ENCODE peak calls at places on chromosomes 7 and 10, in seven cellular contexts. X is ascending aorta, V is IMR-90, F is transverse colon, H is PC-3, P is BJ, M is gastrocnemius medialis. D is an unnamed sample. For H3K36me3 and H3K27me3, the result is how much of the 10 kb centered on the place peaks cover.

GRCh38 chr7:43954524-43955228 is 28.4 kb downstream of the UBE2D4 start:
- DNase-seq in X (no peak), F (peak), H (peak), M (no peak), V (peak), P (peak), D (peak)

GRCh38 chr10:89427629-89428028 is 13.3 kb downstream of the IFIT5 start:
- DNase-seq in P (peak), M (no peak), X (no peak), H (peak), V (peak), F (no peak), D (no peak)

GRCh38 chr7:155356323-155357105 is 58.8 kb downstream of the INSIG1 start:
- DNase-seq in P (no peak), F (no peak), M (no peak), X (no peak), H (peak), V (no peak), D (peak)

GRCh38 chr7:85052056-85052737 is 134.7 kb downstream of the SEMA3D start:
- DNase-seq in H (no peak), F (no peak), M (no peak), X (no peak), P (no peak), V (no peak), D (no peak)

GRCh38 chr7:54345746-54346145 is 196.4 kb upstream of the VSTM2A start:
- DNase-seq in X (no peak), H (no peak), M (no peak), F (no peak), V (no peak), P (no peak), D (no peak)

GRCh38 chr10:48981310-48981907 is 41.8 kb upstream of the LRRC18 start:
- DNase-seq in P (no peak), M (peak), V (peak), X (peak), H (peak), F (peak), D (peak)

GRCh38 chr10:107986571-107986970 is 822.1 kb upstream of the SORCS1 start:
- DNase-seq in P (no peak), X (no peak), M (no peak), F (no peak), V (no peak), H (no peak), D (no peak)

GRCh38 chr10:14652067-14652466 is 122.6 kb downstream of the FAM107B start:
- DNase-seq in F (no peak), H (no peak), M (no peak), V (peak), X (no peak), P (no peak), D (no peak)

GRCh38 chr7:142585425-142585824 is 163.8 kb upstream of the PRSS1 start:
- DNase-seq in M (no peak), F (no peak), X (no peak), P (no peak), H (no peak), V (no peak), D (no peak)

GRCh38 chr7:14504134-14504533 is 398.4 kb downstream of the DGKB start:
- DNase-seq in P (no peak), F (no peak), V (no peak), H (no peak), M (no peak), X (no peak), D (peak)

GRCh38 chr10:49056356-49056755 is 59.0 kb downstream of the VSTM4 start:
- DNase-seq in H (peak), F (no peak), V (peak), X (peak), P (no peak), M (no peak), D (no peak)

GRCh38 chr10:6565588-6565987 is 14.5 kb downstream of the PRKCQ start:
- DNase-seq in M (no peak), P (no peak), F (no peak), V (no peak), H (no peak), X (no peak), D (no peak)

GRCh38 chr7:108613147-108613948 is 43.7 kb downstream of the DNAJB9 start:
- DNase-seq in V (peak), H (peak), X (no peak), M (no peak), F (no peak), P (no peak), D (no peak)

GRCh38 chr10:80539421-80539999 is 1.8 kb downstream of the SH2D4B start:
- DNase-seq in H (no peak), V (no peak), F (peak), X (no peak), P (no peak), M (no peak), D (peak)

GRCh38 chr10:18282094-18282493 is 141.9 kb downstream of the CACNB2 start:
- DNase-seq in F (no peak), P (no peak), V (no peak), H (no peak), M (no peak), X (no peak), D (no peak)

GRCh38 chr7:85041599-85042216 is 145.1 kb downstream of the SEMA3D start:
- DNase-seq in F (peak), P (peak), X (peak), H (peak), M (no peak), V (peak), D (no peak)

GRCh38 chr10:68333905-68334431 is 1.2 kb upstream of the PBLD start:
- DNase-seq in M (no peak), P (no peak), F (no peak), X (no peak), V (no peak), H (no peak), D (no peak)

GRCh38 chr10:117543245-117543998 is 876 bp downstream of the EMX2 start:
- DNase-seq in X (peak), V (no peak), F (no peak), P (no peak), H (no peak), M (no peak), D (peak)

GRCh38 chr7:881441-882234 is 5.3 kb downstream of the GET4 start:
- DNase-seq in M (no peak), F (no peak), H (no peak), X (no peak), V (no peak), P (no peak), D (no peak)

GRCh38 chr7:38367301-38367700 is 93.9 kb upstream of the TARP start:
- DNase-seq in M (no peak), X (no peak), H (no peak), V (no peak), F (no peak), P (no peak), D (no peak)

GRCh38 chr7:45712872-45713668 is 138.9 kb downstream of the ADCY1 start:
- DNase-seq in V (no peak), X (peak), H (no peak), P (no peak), F (no peak), M (no peak), D (no peak)

GRCh38 chr7:146768941-146769340 is 652.3 kb downstream of the CNTNAP2 start:
- DNase-seq in P (no peak), V (no peak), X (no peak), H (no peak), M (no peak), F (no peak), D (no peak)

GRCh38 chr10:104333037-104333727 is 5.1 kb downstream of the ITPRIP start:
- DNase-seq in M (no peak), V (no peak), H (no peak), P (no peak), F (no peak), X (peak), D (peak)

GRCh38 chr10:131795761-131796160 is 105.0 kb upstream of the PPP2R2D start:
- DNase-seq in P (no peak), F (no peak), V (no peak), X (peak), M (no peak), H (no peak), D (no peak)

GRCh38 chr7:131285558-131285957 is 42.1 kb upstream of the MKLN1 start:
- DNase-seq in H (no peak), X (peak), F (no peak), M (peak), P (no peak), V (no peak), D (no peak)

GRCh38 chr10:118742787-118743186 is 12.0 kb downstream of the CACUL1 start:
- DNase-seq in H (no peak), X (no peak), F (no peak), P (no peak), V (peak), M (no peak), D (no peak)

GRCh38 chr10:102281103-102281502 is 35.8 kb downstream of the GBF1 start:
- DNase-seq in V (peak), P (no peak), F (no peak), M (no peak), H (no peak), X (no peak), D (no peak)

GRCh38 chr7:134966691-134967090 is 19.6 kb upstream of the AGBL3 start:
- DNase-seq in F (no peak), X (no peak), H (peak), P (no peak), M (no peak), V (no peak), D (no peak)
- H3K4me3 ChIP-seq in F (no peak), X (no peak), H (no peak), P (no peak), M (no peak), V (no peak), D (no peak)

GRCh38 chr7:156490021-156490800 is 150.4 kb upstream of the RNF32 start:
- DNase-seq in M (no peak), X (no peak), V (no peak), P (no peak), H (no peak), F (no peak), D (no peak)

GRCh38 chr7:156494960-156495359 is 145.6 kb upstream of the RNF32 start:
- DNase-seq in F (no peak), P (no peak), H (no peak), V (no peak), M (no peak), X (no peak), D (no peak)

GRCh38 chr7:156493942-156494341 is 146.6 kb upstream of the RNF32 start:
- DNase-seq in F (no peak), V (peak), P (no peak), H (peak), M (no peak), X (no peak), D (no peak)

GRCh38 chr7:156491435-156491834 is 149.1 kb upstream of the RNF32 start:
- DNase-seq in M (no peak), V (no peak), X (no peak), P (no peak), F (no peak), H (no peak), D (no peak)

DNA sequence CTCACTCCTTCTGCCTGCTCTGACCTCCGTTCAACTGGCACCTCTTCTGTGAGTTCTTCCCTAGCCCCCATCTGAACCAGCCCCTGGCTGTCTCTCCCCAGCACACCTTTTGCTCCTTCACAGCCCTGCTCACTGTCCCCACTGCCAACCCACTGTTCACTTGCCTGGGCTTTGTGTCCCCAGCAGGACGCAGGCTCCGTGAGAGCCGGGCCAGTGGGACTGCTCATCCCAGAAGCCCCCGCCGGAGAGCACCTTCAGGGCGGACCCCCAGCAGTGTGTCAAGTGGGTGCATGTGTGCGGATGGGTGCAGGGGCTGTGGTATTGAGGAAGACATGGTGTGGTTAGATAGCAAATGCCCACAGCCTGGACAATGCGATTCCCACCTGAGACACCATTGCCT is 148.4 kb upstream of the RNF32 start:
- DNase-seq in V (no peak), P (no peak), F (no peak), X (no peak), H (no peak), M (no peak), D (no peak)
- H3K36me3 ChIP-seq in V (under half), P (under half), F (under half), X (under half), H (under half), M (under half), D (under half)

DNA sequence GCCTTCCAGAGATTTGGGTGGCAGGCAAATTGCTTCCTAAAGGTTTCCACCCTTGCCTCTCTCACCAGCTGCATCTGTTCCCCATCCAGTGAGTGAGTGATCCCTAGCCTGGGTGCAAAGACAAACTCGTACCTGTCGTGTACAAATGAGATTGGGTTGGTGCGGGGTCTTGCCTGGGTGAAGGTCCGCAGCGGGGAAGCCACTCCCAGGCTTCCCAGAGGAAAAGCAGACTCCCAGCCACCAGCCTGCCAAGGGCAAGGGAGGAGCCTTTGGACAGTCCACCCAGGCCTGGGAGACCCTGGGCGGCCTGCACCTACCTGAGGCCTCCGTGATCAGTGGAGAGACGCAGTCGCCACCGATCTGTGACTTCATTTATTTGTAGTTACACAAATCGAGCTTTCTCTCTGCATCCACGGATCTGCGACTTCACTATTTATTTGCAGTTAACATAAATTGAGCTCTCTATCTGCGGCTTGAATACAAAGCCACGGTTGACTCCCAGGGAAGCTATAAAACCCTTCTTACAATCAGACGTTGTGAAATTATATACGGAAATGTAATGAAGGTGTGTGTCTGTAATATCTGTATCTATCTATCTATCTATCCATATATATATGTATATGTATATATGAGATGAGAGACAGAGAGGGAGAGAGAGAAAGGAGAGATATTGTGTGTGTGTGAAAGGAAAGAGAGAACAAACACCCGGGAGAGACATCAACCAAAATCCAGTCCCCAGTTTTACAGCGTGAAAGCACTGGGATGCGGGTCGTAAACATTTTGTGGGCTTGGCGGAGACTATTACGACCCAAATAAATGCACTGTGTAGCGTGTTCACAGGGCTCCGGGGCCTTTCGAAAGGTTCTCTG is 3.0 kb upstream of the HOXA7 start:
- DNase-seq in P (no peak), F (peak), H (peak), V (no peak), M (no peak), X (peak), D (peak)
- H3K27me3 ChIP-seq in P (under half), F (under half), H (under half), V (under half), M (under half), X (under half), D (half or more)

GRCh38 chr10:21514101-21514807 is 11.2 kb downstream of the SKIDA1 start:
- DNase-seq in V (no peak), F (no peak), X (no peak), H (no peak), M (no peak), P (no peak), D (no peak)

GRCh38 chr10:21515581-21516269 is 9.8 kb downstream of the SKIDA1 start:
- DNase-seq in M (no peak), P (no peak), X (no peak), F (no peak), H (no peak), V (no peak), D (peak)

GRCh38 chr10:21516270-21517131 is 9.0 kb downstream of the SKIDA1 start:
- DNase-seq in H (peak), P (no peak), X (peak), F (peak), M (peak), V (peak), D (peak)

GRCh38 chr10:21513035-21513434 is 12.4 kb downstream of the SKIDA1 start:
- DNase-seq in H (no peak), F (no peak), M (no peak), V (no peak), X (no peak), P (no peak), D (no peak)

DNA sequence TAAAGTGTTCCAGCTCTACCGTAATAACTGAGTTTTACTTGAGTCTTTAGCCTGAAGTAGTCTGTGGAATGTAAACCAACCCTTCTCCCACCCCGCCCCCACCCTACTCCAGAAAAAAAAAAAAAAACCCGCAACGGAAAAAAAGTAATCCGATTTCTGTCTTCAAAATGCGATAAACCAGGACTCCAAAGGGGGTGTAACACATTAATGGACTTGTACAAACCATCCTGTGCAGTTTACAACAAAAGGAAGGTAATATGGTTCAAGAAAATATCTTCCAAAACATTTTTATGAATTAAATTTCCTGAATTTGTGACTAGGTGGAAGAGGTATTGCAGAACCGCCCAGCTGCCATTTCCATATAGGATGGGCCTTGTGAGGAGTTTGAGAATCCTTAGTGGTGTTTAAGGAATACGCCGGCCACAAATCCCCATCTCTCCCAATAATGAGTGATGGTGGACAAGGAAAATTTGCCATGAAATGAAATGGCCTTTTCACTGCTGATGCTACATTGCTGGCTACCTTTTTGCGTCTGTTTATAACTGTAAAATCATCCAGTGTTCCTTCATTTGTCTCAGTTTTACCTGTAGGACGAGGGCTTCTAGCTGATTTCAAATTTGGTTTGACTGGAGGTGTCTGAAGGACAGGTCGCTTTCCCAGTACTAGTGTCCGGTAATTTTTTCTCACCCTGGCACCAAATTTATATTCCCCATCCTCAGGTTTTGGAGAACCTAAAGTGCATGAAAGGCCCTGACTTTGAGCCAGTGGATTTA is 10.5 kb downstream of the SKIDA1 start:
- DNase-seq in H (no peak), M (no peak), V (no peak), P (no peak), X (no peak), F (no peak), D (no peak)
- H3K4me3 ChIP-seq in H (peak), M (no peak), V (no peak), P (peak), X (no peak), F (no peak), D (peak)

GRCh38 chr10:97483526-97483925 is 14.7 kb downstream of the MMS19 start:
- DNase-seq in X (no peak), F (no peak), H (no peak), M (no peak), V (peak), P (no peak), D (no peak)
- H3K36me3 ChIP-seq in X (under half), F (under half), H (under half), M (under half), V (under half), P (under half), D (under half)

GRCh38 chr10:133230023-133230319 is at the start of gene UTF1:
- DNase-seq in P (no peak), M (no peak), X (no peak), F (no peak), H (no peak), V (no peak), D (peak)

GRCh38 chr10:133229265-133230022 is 573 bp upstream of the UTF1 start:
- DNase-seq in X (no peak), H (no peak), M (no peak), F (no peak), V (no peak), P (no peak), D (no peak)

GRCh38 chr10:133231244-133231945 is 1.4 kb downstream of the UTF1 start:
- DNase-seq in F (no peak), M (no peak), H (no peak), P (no peak), V (no peak), X (no peak), D (no peak)

GRCh38 chr10:133231946-133232574 is 2.0 kb downstream of the UTF1 start:
- DNase-seq in F (no peak), H (no peak), M (no peak), X (no peak), P (no peak), V (no peak), D (no peak)

DNA sequence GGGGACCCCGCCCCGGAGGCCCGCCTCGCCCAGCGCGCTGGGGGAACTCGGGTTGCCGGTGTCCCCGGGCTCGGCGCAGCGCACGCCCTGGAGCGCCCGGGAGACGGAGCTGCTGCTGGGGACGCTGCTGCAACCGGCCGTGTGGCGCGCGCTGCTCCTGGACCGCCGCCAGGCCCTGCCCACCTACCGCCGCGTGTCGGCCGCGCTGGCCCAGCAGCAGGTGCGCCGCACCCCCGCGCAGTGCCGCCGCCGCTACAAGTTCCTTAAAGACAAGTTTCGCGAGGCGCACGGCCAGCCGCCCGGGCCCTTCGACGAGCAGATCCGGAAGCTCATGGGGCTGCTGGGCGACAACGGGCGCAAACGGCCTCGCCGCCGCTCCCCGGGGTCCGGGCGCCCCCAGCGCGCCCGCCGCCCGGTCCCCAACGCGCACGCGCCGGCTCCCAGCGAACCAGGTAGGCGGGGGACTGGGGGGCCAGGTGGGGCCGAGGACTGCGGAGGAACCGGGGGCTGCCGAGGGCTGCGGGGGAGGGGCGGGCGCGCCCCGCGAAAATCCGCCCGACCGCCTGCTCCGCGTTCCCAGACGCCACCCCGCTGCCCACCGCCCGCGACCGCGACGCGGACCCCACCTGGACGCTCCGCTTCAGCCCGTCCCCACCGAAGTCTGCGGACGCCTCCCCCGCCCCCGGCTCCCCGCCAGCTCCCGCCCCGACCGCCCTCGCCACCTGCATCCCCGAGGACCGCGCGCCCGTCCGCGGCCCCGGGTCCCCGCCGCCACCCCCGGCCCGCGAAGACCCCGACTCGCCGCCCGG is 574 bp downstream of the UTF1 start:
- DNase-seq in F (peak), P (no peak), X (no peak), M (no peak), H (no peak), V (no peak), D (peak)
- H3K27me3 ChIP-seq in F (half or more), P (under half), X (under half), M (half or more), H (under half), V (half or more), D (under half)

D was measured in H7.